ENCODE peak calls at places on chromosome 14, in six cellular contexts. W is body of pancreas, J is right atrium auricular region, T is GM20000, C is fibroblast of lung, G is mucosa of descending colon. P is an unnamed sample.
A peak's percentile ranks its signal among the peaks of the same experiment; 100 is the strongest.

GRCh38 chr14:98809792-98810191 is 462.2 kb downstream of the BCL11B start:
- DNase-seq in W (no peak), J (no peak), T (no peak), C (no peak), G (no peak), P (no peak)

GRCh38 chr14:85482549-85482948 is 47.4 kb upstream of the FLRT2 start:
- DNase-seq in W (peak; percentile 59), J (no peak), T (no peak), C (no peak), G (no peak), P (no peak)

GRCh38 chr14:105483300-105484068 is 3.2 kb upstream of the CRIP1 start:
- DNase-seq in W (no peak), J (no peak), T (no peak), C (no peak), G (peak; percentile 64), P (no peak)

GRCh38 chr14:24857277-24857676 is 192.7 kb downstream of the STXBP6 start:
- DNase-seq in W (no peak), J (no peak), T (no peak), C (no peak), G (no peak), P (no peak)

GRCh38 chr14:93010543-93011541 is 87.9 kb downstream of the CHGA start:
- DNase-seq in W (no peak), J (peak; percentile 73), T (no peak), C (no peak), G (no peak), P (no peak)

GRCh38 chr14:74249433-74250375 is 10.5 kb downstream of the VSX2 start:
- DNase-seq in W (no peak), J (no peak), T (no peak), C (no peak), G (no peak), P (no peak)

GRCh38 chr14:43141636-43142191 is 1365.4 kb downstream of the FSCB start:
- DNase-seq in W (no peak), J (no peak), T (no peak), C (no peak), G (no peak), P (no peak)

GRCh38 chr14:106790189-106791036 is 1264.0 kb downstream of the TMEM121 start:
- DNase-seq in W (peak; percentile 88), J (no peak), T (peak; percentile 71), C (no peak), G (peak; percentile 95), P (no peak)

GRCh38 chr14:24279301-24280186 is 8.1 kb upstream of the RABGGTA start:
- DNase-seq in W (peak; percentile 69), J (no peak), T (peak; percentile 35), C (no peak), G (no peak), P (no peak)

GRCh38 chr14:76245097-76245496 is 93.4 kb downstream of the GPATCH2L start:
- DNase-seq in W (no peak), J (no peak), T (no peak), C (no peak), G (no peak), P (no peak)

GRCh38 chr14:32761381-32761968 is 177.2 kb upstream of the NPAS3 start:
- DNase-seq in W (no peak), J (no peak), T (no peak), C (peak; percentile 21), G (no peak), P (no peak)

GRCh38 chr14:81303258-81303935 is 82.6 kb upstream of the GTF2A1 start:
- DNase-seq in W (peak; percentile 92), J (no peak), T (peak; percentile 31), C (no peak), G (peak; percentile 92), P (no peak)

GRCh38 chr14:62743569-62743968 is 301.7 kb downstream of the KCNH5 start:
- DNase-seq in W (no peak), J (no peak), T (no peak), C (no peak), G (no peak), P (no peak)

GRCh38 chr14:101876539-101876938 is 87.8 kb upstream of the DYNC1H1 start:
- DNase-seq in W (peak; percentile 54), J (peak; percentile 80), T (peak; percentile 84), C (peak; percentile 55), G (peak; percentile 79), P (no peak)

GRCh38 chr14:90924618-90925345 is 108.6 kb upstream of the TTC7B start:
- DNase-seq in W (peak; percentile 52), J (no peak), T (no peak), C (peak; percentile 70), G (peak; percentile 14), P (no peak)

GRCh38 chr14:52801014-52801708 is 9.8 kb upstream of the GNPNAT1 start:
- DNase-seq in W (peak; percentile 14), J (no peak), T (no peak), C (peak; percentile 85), G (no peak), P (no peak)

GRCh38 chr14:57871487-57872080 is 5.7 kb upstream of the SLC35F4 start:
- DNase-seq in W (peak; percentile 23), J (no peak), T (peak; percentile 52), C (peak; percentile 32), G (peak; percentile 18), P (peak; percentile 56)

GRCh38 chr14:66043921-66044320 is 442.2 kb upstream of the CCDC196 start:
- DNase-seq in W (no peak), J (no peak), T (no peak), C (no peak), G (no peak), P (no peak)

GRCh38 chr14:89388853-89389252 is 28.2 kb downstream of the FOXN3 start:
- DNase-seq in W (no peak), J (no peak), T (no peak), C (peak; percentile 50), G (no peak), P (no peak)

GRCh38 chr14:94016446-94016976 is 9.6 kb upstream of the OTUB2 start:
- DNase-seq in W (no peak), J (no peak), T (no peak), C (no peak), G (no peak), P (no peak)

GRCh38 chr14:74983343-74983742 is 19.4 kb upstream of the EIF2B2 start:
- DNase-seq in W (no peak), J (no peak), T (no peak), C (no peak), G (no peak), P (no peak)

GRCh38 chr14:20247651-20248246 is 8.7 kb downstream of the OR11H4 start:
- DNase-seq in W (no peak), J (no peak), T (no peak), C (no peak), G (no peak), P (no peak)

GRCh38 chr14:93005135-93005813 is 82.3 kb downstream of the CHGA start:
- DNase-seq in W (peak; percentile 74), J (no peak), T (no peak), C (no peak), G (no peak), P (no peak)

GRCh38 chr14:94481468-94482131 is 5.6 kb upstream of the SERPINA9 start:
- DNase-seq in W (peak; percentile 20), J (no peak), T (no peak), C (no peak), G (no peak), P (no peak)

GRCh38 chr14:93207468-93208308 is 632 bp downstream of the UBR7 start:
- DNase-seq in W (peak; percentile 66), J (no peak), T (peak; percentile 64), C (peak; percentile 55), G (no peak), P (peak; percentile 66)

GRCh38 chr14:95164506-95164905 is 7.2 kb upstream of the DICER1 start:
- DNase-seq in W (no peak), J (no peak), T (no peak), C (no peak), G (no peak), P (no peak)

GRCh38 chr14:57136669-57137068 is 132.0 kb downstream of the EXOC5 start:
- DNase-seq in W (no peak), J (no peak), T (no peak), C (no peak), G (no peak), P (peak; percentile 36)

GRCh38 chr14:79407572-79407971 is 803.7 kb downstream of the DIO2 start:
- DNase-seq in W (no peak), J (no peak), T (no peak), C (no peak), G (no peak), P (no peak)

GRCh38 chr14:79411403-79412174 is 799.7 kb downstream of the DIO2 start:
- DNase-seq in W (no peak), J (no peak), T (no peak), C (no peak), G (no peak), P (no peak)

GRCh38 chr14:79404874-79405273 is 806.4 kb downstream of the DIO2 start:
- DNase-seq in W (no peak), J (no peak), T (no peak), C (peak; percentile 11), G (no peak), P (no peak)

GRCh38 chr14:79405511-79405910 is 805.8 kb downstream of the DIO2 start:
- DNase-seq in W (no peak), J (no peak), T (no peak), C (no peak), G (no peak), P (no peak)

GRCh38 chr14:79408696-79409095 is 802.6 kb downstream of the DIO2 start:
- DNase-seq in W (no peak), J (no peak), T (no peak), C (no peak), G (no peak), P (no peak)
- TF ChIP-seq CTCF in W (no peak), J (no peak), T (no peak), C (no peak), G (no peak), P (peak; percentile 25)

DNA sequence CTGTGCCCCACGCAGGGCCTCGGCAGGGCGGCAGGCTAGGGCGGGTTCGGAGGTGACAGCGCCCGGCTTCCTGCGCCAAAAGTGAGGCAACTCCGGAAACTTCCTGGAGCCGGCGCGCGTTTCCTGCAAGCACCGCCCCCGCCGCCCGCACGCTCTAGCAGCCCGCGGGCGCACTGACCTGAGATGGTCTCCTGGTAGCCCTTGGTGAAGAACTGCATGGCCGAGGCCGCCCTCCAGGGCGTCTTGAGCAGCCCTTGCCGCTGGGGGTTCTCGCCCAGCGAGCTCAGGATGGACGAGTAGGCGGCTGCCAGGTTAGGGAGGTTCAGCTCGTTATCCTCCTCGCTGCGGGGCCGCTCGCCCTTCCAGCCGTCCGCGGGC is 494 bp downstream of the GCH1 start:
- DNase-seq in W (peak; percentile 86), J (peak; percentile 84), T (peak; percentile 72), C (peak; percentile 32), G (peak; percentile 80), P (peak; percentile 64)
- TF ChIP-seq CTCF in W (no peak), J (no peak), T (no peak), C (no peak), G (no peak), P (no peak)

GRCh38 chr14:48563465-48563864 is 888.1 kb upstream of the MDGA2 start:
- DNase-seq in W (no peak), J (no peak), T (no peak), C (no peak), G (no peak), P (no peak)
- TF ChIP-seq CTCF in W (no peak), J (no peak), T (no peak), C (no peak), G (no peak), P (no peak)

DNA sequence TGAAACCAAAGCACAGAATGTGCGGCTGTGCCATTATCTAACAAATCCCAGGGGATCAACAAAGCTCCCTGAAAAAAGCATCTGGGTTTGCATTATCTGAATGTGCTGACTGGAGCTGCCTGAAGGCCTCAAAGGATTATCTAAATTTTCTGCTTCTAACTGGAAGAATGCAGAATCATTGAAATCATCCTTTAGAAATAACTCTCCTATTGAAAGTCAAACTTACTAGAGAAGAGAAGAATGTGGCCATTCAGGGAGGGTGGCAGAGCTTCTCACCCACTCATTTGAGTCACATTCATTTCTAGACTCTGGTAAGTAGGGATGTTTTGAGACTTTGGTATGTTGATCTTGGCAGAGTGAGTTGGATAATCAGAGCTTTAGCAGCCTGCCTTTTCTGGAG is 220.6 kb upstream of the RGS6 start:
- DNase-seq in W (no peak), J (no peak), T (no peak), C (peak; percentile 87), G (no peak), P (no peak)
- TF ChIP-seq CTCF in W (no peak), J (no peak), T (no peak), C (no peak), G (no peak), P (no peak)